ENCODE peak calls at places on chromosomes 2 and 18, in ten cellular contexts. U, X, K, M, E, A, D, F, C and R are unnamed samples.

GRCh38 chr2:120952318-120952717 is 216.7 kb downstream of the GLI2 start:
- DNase-seq in M (no peak), U (peak), X (peak), D (no peak), E (peak), K (peak), A (no peak), C (no peak), F (peak), R (no peak)

GRCh38 chr18:47557160-47557559 is 305.7 kb upstream of the SKOR2 start:
- DNase-seq in A (no peak), M (no peak), X (no peak), F (no peak), K (no peak), E (no peak), C (no peak), U (no peak), D (no peak), R (no peak)

GRCh38 chr2:54577035-54577434 is 120.9 kb downstream of the SPTBN1 start:
- DNase-seq in M (no peak), F (no peak), E (no peak), A (no peak), U (peak), D (no peak), K (no peak), C (no peak), X (no peak), R (no peak)

GRCh38 chr18:76464281-76465259 is 30.5 kb downstream of the ZNF516 start:
- DNase-seq in F (no peak), C (no peak), A (no peak), D (no peak), M (no peak), K (no peak), X (no peak), U (no peak), E (no peak), R (no peak)

GRCh38 chr2:24015562-24016375 is 5.9 kb downstream of the MFSD2B start:
- DNase-seq in C (no peak), E (peak), U (peak), D (no peak), M (peak), A (no peak), F (peak), X (peak), K (peak), R (peak)

GRCh38 chr2:74006424-74006823 is 21.7 kb downstream of the TET3 start:
- DNase-seq in D (no peak), A (no peak), K (no peak), C (no peak), M (no peak), E (no peak), F (no peak), X (peak), U (no peak), R (no peak)

GRCh38 chr18:39945076-39945475 is 2010.0 kb upstream of the PIK3C3 start:
- DNase-seq in M (peak), U (no peak), A (no peak), E (no peak), X (no peak), F (peak), C (no peak), K (no peak), D (no peak), R (peak)

GRCh38 chr2:238053195-238053776 is 7.5 kb upstream of the SCLY start:
- DNase-seq in E (peak), C (no peak), M (no peak), D (no peak), X (peak), F (peak), A (no peak), U (peak), K (peak), R (no peak)

GRCh38 chr2:29698216-29698615 is 223.2 kb downstream of the ALK start:
- DNase-seq in K (no peak), D (no peak), F (no peak), C (no peak), A (no peak), X (no peak), U (no peak), M (peak), E (no peak), R (no peak)

GRCh38 chr2:120176526-120176925 is 46.7 kb downstream of the TMEM185B start:
- DNase-seq in K (no peak), M (no peak), C (no peak), D (no peak), A (no peak), X (no peak), E (no peak), F (no peak), U (no peak), R (no peak)

GRCh38 chr2:200479617-200480292 is 30.1 kb downstream of the KCTD18 start:
- DNase-seq in D (no peak), K (peak), A (no peak), E (peak), U (peak), X (peak), C (no peak), F (peak), M (peak), R (peak)

GRCh38 chr2:10514743-10515142 is 66.6 kb upstream of the ODC1 start:
- DNase-seq in C (no peak), K (peak), X (peak), F (peak), D (no peak), M (peak), E (peak), A (no peak), U (peak), R (peak)

GRCh38 chr2:119049968-119050657 is 108.1 kb downstream of the MARCO start:
- DNase-seq in A (no peak), F (no peak), X (peak), M (no peak), E (no peak), U (no peak), K (no peak), C (peak), D (no peak), R (no peak)

GRCh38 chr2:144890828-144891227 is 370.9 kb upstream of the ZEB2 start:
- DNase-seq in D (no peak), C (peak), K (peak), M (peak), F (peak), U (peak), E (peak), A (peak), X (peak), R (no peak)

GRCh38 chr2:219254590-219255219 is 987 bp upstream of the TUBA4A start:
- DNase-seq in A (peak), F (no peak), X (no peak), D (no peak), E (no peak), M (no peak), U (peak), C (peak), K (no peak), R (no peak)

GRCh38 chr2:206856474-206856873 is 82.8 kb upstream of the CPO start:
- DNase-seq in E (peak), F (peak), C (no peak), A (no peak), M (peak), U (peak), K (peak), X (peak), D (no peak), R (peak)

GRCh38 chr2:71181316-71181715 is 45.6 kb downstream of the PAIP2B start:
- DNase-seq in F (no peak), X (no peak), A (no peak), K (no peak), D (no peak), M (no peak), C (no peak), E (no peak), U (no peak), R (no peak)

GRCh38 chr18:3061581-3062416 is 48.9 kb upstream of the LPIN2 start:
- DNase-seq in D (no peak), X (no peak), C (no peak), K (peak), F (no peak), A (peak), E (no peak), M (no peak), U (no peak), R (no peak)

GRCh38 chr2:175064797-175065196 is 59.6 kb upstream of the CHN1 start:
- DNase-seq in E (no peak), D (no peak), U (no peak), A (no peak), K (no peak), F (no peak), C (no peak), X (no peak), M (no peak), R (no peak)

GRCh38 chr2:215702116-215702905 is 266.4 kb upstream of the FN1 start:
- DNase-seq in F (no peak), K (no peak), C (no peak), E (no peak), M (no peak), A (no peak), D (no peak), U (no peak), X (no peak), R (no peak)

GRCh38 chr2:42967959-42968674 is 175.7 kb upstream of the HAAO start:
- DNase-seq in M (no peak), X (peak), D (no peak), F (peak), E (peak), A (no peak), K (peak), U (peak), C (no peak), R (peak)

GRCh38 chr2:15718103-15718943 is 126.7 kb downstream of the DDX1 start:
- DNase-seq in C (no peak), K (no peak), A (no peak), M (no peak), E (no peak), F (no peak), X (no peak), U (no peak), D (no peak), R (no peak)

GRCh38 chr2:167052825-167053224 is 164.5 kb downstream of the XIRP2 start:
- DNase-seq in F (peak), E (peak), M (peak), A (no peak), C (no peak), D (no peak), U (peak), X (peak), K (peak), R (peak)

GRCh38 chr2:3517948-3518495 is 1.3 kb downstream of the ADI1 start:
- DNase-seq in X (no peak), C (no peak), M (peak), K (no peak), A (no peak), E (no peak), F (no peak), U (no peak), D (no peak), R (no peak)

GRCh38 chr2:3518496-3519254 is 656 bp downstream of the ADI1 start:
- DNase-seq in M (peak), K (peak), E (peak), U (peak), A (peak), C (peak), F (peak), X (peak), D (peak), R (peak)

GRCh38 chr2:3519255-3520190 is at the start of gene ADI1:
- DNase-seq in E (peak), D (peak), A (peak), F (peak), M (peak), U (peak), X (peak), C (peak), K (peak), R (no peak)

GRCh38 chr2:3522851-3523481 is 3.6 kb upstream of the ADI1 start:
- DNase-seq in A (no peak), E (peak), M (no peak), K (peak), U (peak), C (no peak), X (peak), D (no peak), F (no peak), R (no peak)

DNA sequence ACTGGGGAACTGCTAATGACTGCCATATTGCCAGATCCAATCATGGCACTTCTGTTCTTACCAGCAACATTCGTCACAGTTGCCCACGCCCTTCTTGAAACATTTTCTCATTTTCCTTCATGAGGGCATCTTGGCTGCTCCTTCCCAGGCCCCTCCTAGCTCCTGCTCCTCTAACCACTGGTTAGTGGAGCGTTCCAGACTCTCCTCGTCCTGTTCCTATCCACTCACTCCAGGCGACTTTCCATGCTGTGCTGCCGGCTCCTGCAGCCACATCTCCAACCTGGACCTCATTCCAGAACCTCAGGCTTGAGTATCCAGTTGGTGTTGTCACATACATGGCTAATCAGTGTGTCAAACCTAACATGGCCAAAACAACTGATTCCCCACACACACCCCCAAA is 1.3 kb upstream of the ADI1 start:
- DNase-seq in A (no peak), M (no peak), E (no peak), D (no peak), K (no peak), F (no peak), C (no peak), X (no peak), U (no peak), R (no peak)
- H3K4me3 ChIP-seq in A (peak), M (no peak), E (no peak), D (peak), K (no peak), F (no peak), C (peak), X (no peak), U (peak), R (no peak)

GRCh38 chr2:233422050-233422639 is 67.9 kb downstream of the DGKD start:
- DNase-seq in D (no peak), F (no peak), U (no peak), C (peak), A (no peak), X (no peak), K (no peak), E (no peak), M (peak), R (no peak)

GRCh38 chr2:233418052-233418760 is 63.9 kb downstream of the DGKD start:
- DNase-seq in D (no peak), F (no peak), M (no peak), U (no peak), A (peak), C (peak), X (no peak), E (no peak), K (no peak), R (no peak)

GRCh38 chr2:233418761-233419625 is 64.7 kb downstream of the DGKD start:
- DNase-seq in K (peak), C (peak), F (peak), D (no peak), M (peak), X (peak), E (no peak), U (no peak), A (peak), R (peak)

GRCh38 chr2:233421091-233421816 is 67.0 kb downstream of the DGKD start:
- DNase-seq in A (no peak), U (no peak), D (no peak), X (no peak), E (no peak), C (no peak), F (no peak), M (no peak), K (no peak), R (no peak)

DNA sequence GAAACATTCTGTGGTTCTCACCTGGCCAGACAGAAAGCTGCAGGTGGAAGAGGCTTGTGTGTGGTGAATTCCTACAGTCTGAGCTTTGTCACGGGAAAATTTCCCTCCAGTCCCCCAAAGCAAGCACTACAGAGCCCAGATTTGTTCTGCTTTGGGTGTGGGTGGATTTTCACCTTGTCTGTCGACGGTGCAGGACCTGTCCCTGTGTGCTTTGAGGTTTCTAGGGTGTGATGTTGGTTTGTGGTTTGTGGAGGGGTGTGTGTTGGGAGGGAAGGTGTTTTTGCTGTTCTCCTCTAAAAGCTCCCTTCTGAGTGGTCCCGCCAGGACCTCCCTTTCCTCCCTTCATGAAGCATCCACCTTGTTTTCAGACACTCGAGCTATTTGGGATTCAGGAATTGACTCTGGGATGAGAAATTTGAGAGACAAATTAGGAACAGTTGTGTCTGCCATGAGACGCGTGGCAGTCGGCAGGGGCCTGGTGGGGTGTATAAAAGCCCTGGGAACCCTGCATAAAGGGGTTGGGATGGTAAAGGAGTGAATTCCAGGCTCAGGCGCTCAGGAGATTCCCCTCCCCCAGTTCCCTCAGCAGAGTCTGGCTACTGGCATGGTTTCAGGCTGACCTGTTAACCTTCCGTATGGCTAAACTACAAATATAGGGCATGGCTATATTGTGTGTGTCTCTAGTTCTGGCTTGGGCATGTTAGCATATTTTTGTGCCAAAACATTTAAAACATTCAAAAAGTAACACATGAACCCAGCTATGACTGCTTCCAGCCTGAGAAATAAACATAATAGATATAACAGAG is 65.5 kb downstream of the DGKD start:
- DNase-seq in E (no peak), X (peak), U (no peak), F (no peak), M (no peak), C (peak), A (peak), K (peak), D (no peak), R (no peak)
- H3K4me3 ChIP-seq in E (no peak), X (no peak), U (no peak), F (no peak), M (no peak), C (peak), A (peak), K (no peak), D (peak), R (no peak)

GRCh38 chr2:223050900-223051299 is 1.1 kb upstream of the KCNE4 start:
- DNase-seq in A (no peak), C (no peak), U (peak), F (peak), D (no peak), K (peak), M (no peak), E (no peak), X (peak), R (peak)

GRCh38 chr2:223052710-223053261 is 796 bp downstream of the KCNE4 start:
- DNase-seq in U (peak), A (no peak), X (no peak), K (no peak), M (no peak), E (no peak), F (peak), D (no peak), C (no peak), R (no peak)

GRCh38 chr2:223053431-223054192 is 1.6 kb downstream of the KCNE4 start:
- DNase-seq in E (no peak), X (no peak), U (peak), D (no peak), C (no peak), F (peak), A (no peak), K (no peak), M (no peak), R (no peak)

GRCh38 chr2:223050188-223050587 is 1.8 kb upstream of the KCNE4 start:
- DNase-seq in U (peak), X (no peak), E (no peak), K (no peak), D (no peak), M (no peak), A (no peak), F (no peak), C (no peak), R (no peak)

GRCh38 chr2:223051580-223052375 is at the start of gene KCNE4:
- DNase-seq in M (no peak), K (peak), A (no peak), X (peak), D (no peak), E (peak), C (no peak), F (peak), U (peak), R (peak)
- H3K4me3 ChIP-seq in M (peak), K (peak), A (no peak), X (no peak), D (peak), E (peak), C (no peak), F (peak), U (peak), R (peak)

GRCh38 chr2:239295377-239296019 is 105.3 kb downstream of the HDAC4 start:
- DNase-seq in U (peak), C (no peak), A (no peak), E (no peak), M (no peak), F (no peak), D (no peak), K (no peak), X (no peak), R (no peak)

GRCh38 chr2:239296020-239296932 is 104.5 kb downstream of the HDAC4 start:
- DNase-seq in F (no peak), E (no peak), A (no peak), X (no peak), D (no peak), K (no peak), C (no peak), U (no peak), M (no peak), R (no peak)

GRCh38 chr2:239299218-239299939 is 101.4 kb downstream of the HDAC4 start:
- DNase-seq in K (no peak), U (no peak), M (no peak), F (no peak), A (no peak), D (no peak), C (no peak), E (no peak), X (no peak), R (no peak)

GRCh38 chr2:239298126-239298804 is 102.6 kb downstream of the HDAC4 start:
- DNase-seq in D (no peak), X (no peak), C (peak), E (no peak), A (no peak), M (peak), F (no peak), U (no peak), K (peak), R (no peak)

GRCh38 chr2:239297142-239298125 is 103.4 kb downstream of the HDAC4 start:
- DNase-seq in D (no peak), M (no peak), C (no peak), U (no peak), X (no peak), A (no peak), F (no peak), E (no peak), K (no peak), R (no peak)
- H3K4me3 ChIP-seq in D (peak), M (no peak), C (no peak), U (no peak), X (no peak), A (no peak), F (no peak), E (no peak), K (no peak), R (no peak)

GRCh38 chr18:12861637-12862036 is 22.4 kb downstream of the PTPN2 start:
- DNase-seq in X (no peak), K (no peak), A (peak), D (no peak), M (no peak), E (no peak), F (no peak), U (no peak), C (peak), R (no peak)

GRCh38 chr18:12860530-12860929 is 23.5 kb downstream of the PTPN2 start:
- DNase-seq in E (no peak), K (no peak), D (no peak), F (no peak), A (no peak), U (no peak), C (no peak), M (no peak), X (no peak), R (no peak)

GRCh38 chr18:12862874-12863482 is 21.1 kb downstream of the PTPN2 start:
- DNase-seq in U (no peak), X (no peak), K (no peak), C (peak), F (no peak), A (no peak), D (no peak), E (no peak), M (no peak), R (no peak)

GRCh38 chr18:12863687-12864086 is 20.4 kb downstream of the PTPN2 start:
- DNase-seq in M (no peak), D (no peak), A (no peak), C (no peak), U (peak), K (peak), F (no peak), X (peak), E (no peak), R (no peak)

GRCh38 chr18:12862467-12862866 is 21.6 kb downstream of the PTPN2 start:
- DNase-seq in A (peak), U (no peak), X (no peak), F (no peak), E (no peak), D (no peak), C (peak), M (peak), K (no peak), R (no peak)
- H3K4me3 ChIP-seq in A (no peak), U (no peak), X (no peak), F (no peak), E (no peak), D (no peak), C (peak), M (no peak), K (no peak), R (no peak)

GRCh38 chr2:124025896-124026295 is 809 bp downstream of the CNTNAP5 start:
- DNase-seq in U (no peak), K (no peak), C (no peak), D (no peak), F (no peak), E (no peak), A (no peak), X (no peak), M (no peak), R (no peak)
- H3K4me3 ChIP-seq in U (no peak), K (no peak), C (no peak), D (no peak), F (no peak), E (no peak), A (no peak), X (no peak), M (no peak), R (no peak)